ENCODE peak calls at places on chromosomes 6 and 20, in nine cellular contexts. M, A, Y, H, Z, C, I, R and J are unnamed samples.

GRCh38 chr6:138290563-138290962 is 72.3 kb upstream of the PBOV1 start:
- DNase-seq in C (no peak), R (no peak), I (no peak), A (no peak), M (no peak), Z (no peak), H (no peak), Y (no peak), J (no peak)

GRCh38 chr6:41683460-41684310 is 45.4 kb downstream of the MDFI start:
- DNase-seq in Z (no peak), R (peak; percentile 37), C (peak; percentile 65), H (peak; percentile 88), M (peak; percentile 27), I (peak; percentile 65), Y (no peak), A (peak; percentile 67), J (no peak)

GRCh38 chr6:143539106-143539505 is 27.6 kb upstream of the FUCA2 start:
- DNase-seq in Z (no peak), H (no peak), Y (no peak), A (no peak), C (no peak), R (no peak), M (no peak), I (no peak), J (no peak)

GRCh38 chr20:50831605-50832004 is 36.7 kb downstream of the BCAS4 start:
- DNase-seq in M (no peak), C (no peak), H (no peak), Y (no peak), I (no peak), Z (no peak), R (no peak), A (no peak), J (no peak)

GRCh38 chr20:4040283-4041179 is 25.2 kb upstream of the RNF24 start:
- DNase-seq in M (no peak), I (no peak), C (peak; percentile 38), Z (no peak), A (peak; percentile 61), Y (no peak), H (no peak), R (no peak), J (no peak)

GRCh38 chr6:105611606-105612005 is 208.7 kb upstream of the PREP start:
- DNase-seq in R (peak; percentile 59), C (peak; percentile 58), A (peak; percentile 40), M (no peak), Y (no peak), I (no peak), H (no peak), Z (no peak), J (no peak)

GRCh38 chr6:7559196-7559595 is 17.7 kb downstream of the DSP start:
- DNase-seq in Z (no peak), A (no peak), H (no peak), Y (no peak), R (no peak), C (no peak), I (no peak), M (no peak), J (no peak)

GRCh38 chr6:79713701-79714322 is 82.7 kb downstream of the SH3BGRL2 start:
- DNase-seq in A (peak; percentile 50), Y (peak; percentile 47), Z (no peak), H (peak; percentile 65), C (peak; percentile 64), M (no peak), R (peak; percentile 31), I (peak; percentile 1), J (no peak)

GRCh38 chr6:11292291-11292552 is 59.8 kb upstream of the NEDD9 start:
- DNase-seq in H (no peak), I (no peak), Z (no peak), A (no peak), Y (no peak), M (no peak), C (no peak), R (no peak), J (no peak)

GRCh38 chr20:53846640-53847039 is 223.8 kb downstream of the BCAS1 start:
- DNase-seq in Y (no peak), R (no peak), M (no peak), H (no peak), Z (no peak), I (no peak), A (no peak), C (no peak), J (no peak)

GRCh38 chr6:144824018-144824417 is 538.9 kb downstream of the UTRN start:
- DNase-seq in I (no peak), R (no peak), A (no peak), C (no peak), Z (no peak), M (no peak), Y (no peak), H (no peak), J (no peak)

GRCh38 chr20:63356931-63357879 is 3.9 kb downstream of the CHRNA4 start:
- DNase-seq in R (no peak), H (no peak), A (no peak), Z (no peak), I (no peak), C (no peak), M (no peak), Y (no peak), J (no peak)

GRCh38 chr6:11653028-11653583 is 115.6 kb downstream of the TMEM170B start:
- DNase-seq in H (no peak), C (peak; percentile 59), M (peak; percentile 74), Z (peak; percentile 83), A (peak; percentile 80), Y (no peak), R (peak; percentile 57), I (peak; percentile 30), J (peak; percentile 84)

GRCh38 chr6:155128971-155129370 is 133.9 kb downstream of the TIAM2 start:
- DNase-seq in Z (no peak), A (no peak), C (no peak), Y (no peak), I (no peak), H (no peak), R (no peak), M (no peak), J (no peak)

GRCh38 chr6:56497270-56497669 is 145.4 kb downstream of the DST start:
- DNase-seq in A (no peak), C (no peak), R (no peak), Y (no peak), M (no peak), Z (no peak), I (no peak), H (no peak), J (no peak)

GRCh38 chr6:128482642-128483041 is 37.8 kb downstream of the PTPRK start:
- DNase-seq in A (no peak), R (no peak), Z (no peak), I (no peak), Y (no peak), H (no peak), C (no peak), M (no peak), J (no peak)

GRCh38 chr6:40882321-40882720 is 156.7 kb downstream of the UNC5CL start:
- DNase-seq in M (no peak), Y (no peak), H (peak; percentile 61), I (no peak), Z (no peak), R (no peak), C (peak; percentile 11), A (no peak), J (no peak)

DNA sequence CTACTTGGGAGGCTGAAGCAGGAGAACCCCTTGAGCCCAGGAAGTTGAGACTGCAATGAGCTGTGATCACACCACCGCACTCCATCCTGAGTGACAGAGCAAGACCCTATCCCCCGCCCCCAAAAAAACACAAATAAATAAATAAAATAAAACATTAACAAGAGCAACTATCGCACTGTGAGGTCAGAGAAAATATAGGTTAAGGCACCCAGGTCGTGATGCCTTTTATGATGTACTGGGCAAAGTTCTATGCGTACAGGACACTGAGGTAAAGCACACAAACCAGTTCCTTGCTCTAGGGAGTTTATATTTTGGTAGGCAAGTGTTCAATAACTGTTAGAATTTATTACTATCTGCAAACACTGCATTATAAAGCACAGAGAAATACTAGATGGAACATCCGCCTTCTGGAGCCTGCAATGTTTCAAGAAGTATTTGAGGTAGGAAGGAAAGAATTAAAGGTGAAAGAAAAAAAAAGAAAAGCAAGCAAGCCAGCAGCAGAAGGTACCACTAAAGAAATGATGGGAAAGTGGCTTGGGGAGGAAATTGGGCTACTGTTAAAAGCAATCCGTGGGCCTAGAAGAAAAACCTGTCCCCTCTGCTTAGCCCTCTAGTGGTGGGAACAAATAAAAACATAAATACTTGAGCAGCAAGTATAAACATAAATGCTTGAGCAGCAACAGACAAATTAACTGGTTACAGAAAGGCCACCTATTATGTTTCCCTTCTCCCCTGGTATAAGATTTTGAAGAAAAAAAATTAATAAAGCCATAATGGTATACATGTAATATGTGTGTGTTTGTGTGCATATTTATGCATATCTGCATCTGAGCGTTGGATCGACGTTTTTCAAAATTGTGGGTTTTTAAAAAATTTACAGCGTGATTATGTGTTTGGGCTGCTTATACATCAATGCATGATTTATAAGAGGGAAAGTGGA is 128.0 kb downstream of the PHACTR1 start:
- DNase-seq in C (peak; percentile 37), A (peak; percentile 23), Y (peak; percentile 10), Z (no peak), I (peak; percentile 21), R (peak; percentile 29), M (peak; percentile 13), H (no peak), J (no peak)
- TF ChIP-seq CTCF in C (peak; percentile 55), A (peak; percentile 56), Y (peak; percentile 75), Z (peak; percentile 52), I (peak; percentile 55), R (peak; percentile 62), M (peak; percentile 70), H (peak; percentile 68), J (peak; percentile 67)

DNA sequence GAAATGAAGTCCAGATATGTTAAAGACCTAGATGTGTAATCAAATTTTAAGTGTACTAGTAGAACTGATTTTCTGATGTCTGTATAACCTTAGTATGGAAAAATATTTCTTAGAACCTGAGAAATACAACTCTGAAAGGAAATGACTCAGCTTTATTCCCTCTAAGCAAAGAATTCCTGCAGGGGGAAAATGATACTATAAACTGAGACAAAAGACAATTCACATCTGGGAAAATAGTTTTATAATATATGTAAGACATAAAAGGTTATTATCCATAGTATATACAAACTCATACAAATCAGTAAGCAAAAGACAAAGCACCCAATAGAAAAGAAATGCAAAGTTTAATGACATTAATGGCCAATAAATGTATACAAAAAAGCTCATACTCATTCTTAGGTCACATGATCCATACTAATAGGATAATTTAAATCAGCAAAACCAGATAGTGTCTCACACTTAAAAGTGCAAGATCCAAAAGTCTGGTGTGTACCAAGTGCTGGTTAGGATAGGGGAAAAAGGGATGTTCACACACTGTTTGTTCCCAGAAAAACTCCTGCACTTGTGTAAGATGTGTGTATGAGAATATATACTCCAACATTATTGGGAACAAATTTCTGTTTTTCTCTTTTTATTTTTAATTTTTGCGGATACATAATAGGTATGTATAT is 22.6 kb downstream of the RNF217 start:
- DNase-seq in H (no peak), C (peak; percentile 38), A (peak; percentile 60), I (no peak), M (no peak), Y (no peak), R (peak; percentile 69), Z (no peak), J (no peak)
- TF ChIP-seq CTCF in H (no peak), C (no peak), A (no peak), I (no peak), M (no peak), Y (no peak), R (no peak), Z (no peak), J (no peak)

GRCh38 chr6:168343239-168344167 is 23.9 kb upstream of the DACT2 start:
- DNase-seq in I (no peak), H (no peak), R (no peak), M (no peak), A (no peak), Y (no peak), C (no peak), Z (no peak), J (no peak)
- TF ChIP-seq CTCF in I (no peak), H (no peak), R (no peak), M (no peak), A (no peak), Y (no peak), C (no peak), Z (no peak), J (no peak)

GRCh38 chr20:10492844-10493243 is 57.7 kb downstream of the SLX4IP start:
- DNase-seq in H (no peak), R (no peak), A (no peak), M (no peak), Y (no peak), I (no peak), Z (no peak), C (no peak), J (no peak)
- TF ChIP-seq CTCF in H (no peak), R (no peak), A (no peak), M (no peak), Y (peak; percentile 20), I (no peak), Z (no peak), C (no peak), J (no peak)